ENCODE peak calls at places on chromosome 19, in five cellular contexts. A is PC-9, Z is A673, T is neural progenitor cell, P is fibroblast of lung. J is an unnamed sample.
A peak's percentile ranks its signal among the peaks of the same experiment; 100 is the strongest.

GRCh38 chr19:27891411-27891810 is 1321.5 kb downstream of the UQCRFS1 start:
- DNase-seq in A (no peak), Z (no peak), T (no peak), P (no peak), J (no peak)

GRCh38 chr19:56837892-56838679 is 2.4 kb downstream of the PEG3 start:
- DNase-seq in A (no peak), Z (peak; percentile 79), T (no peak), P (no peak), J (peak; percentile 2)

GRCh38 chr19:18469245-18470107 is 31.5 kb upstream of the ISYNA1 start:
- DNase-seq in A (no peak), Z (peak; percentile 77), T (peak; percentile 82), P (peak; percentile 54), J (no peak)

GRCh38 chr19:42443944-42444398 is 1.2 kb upstream of the CXCL17 start:
- DNase-seq in A (no peak), Z (no peak), T (no peak), P (no peak), J (no peak)

GRCh38 chr19:9936151-9937000 is at the start of gene OLFM2:
- DNase-seq in A (no peak), Z (peak; percentile 80), T (peak; percentile 90), P (no peak), J (no peak)

GRCh38 chr19:9808855-9809646 is 9.8 kb downstream of the FBXL12 start:
- DNase-seq in A (no peak), Z (no peak), T (no peak), P (no peak), J (no peak)

GRCh38 chr19:20278342-20278741 is 111.3 kb downstream of the ZNF486 start:
- DNase-seq in A (peak; percentile 25), Z (no peak), T (peak; percentile 60), P (peak; percentile 23), J (no peak)

GRCh38 chr19:6765738-6766356 is 1.4 kb downstream of the SH2D3A start:
- DNase-seq in A (peak; percentile 95), Z (no peak), T (no peak), P (no peak), J (peak; percentile 97)

GRCh38 chr19:2461751-2462634 is 5.2 kb upstream of the LMNB2 start:
- DNase-seq in A (peak; percentile 60), Z (peak; percentile 94), T (peak; percentile 78), P (peak; percentile 66), J (peak; percentile 59)

GRCh38 chr19:37537391-37537947 is 30.7 kb downstream of the ZNF793 start:
- DNase-seq in A (no peak), Z (no peak), T (no peak), P (peak; percentile 36), J (peak; percentile 3)

GRCh38 chr19:24101459-24102122 is 14.6 kb downstream of the ZNF254 start:
- DNase-seq in A (no peak), Z (no peak), T (no peak), P (peak; percentile 33), J (no peak)

GRCh38 chr19:9075064-9075964 is 11.5 kb upstream of the OR1M1 start:
- DNase-seq in A (peak; percentile 97), Z (peak; percentile 98), T (peak; percentile 50), P (peak; percentile 99), J (peak; percentile 98)

GRCh38 chr19:49543032-49543431 is 15.2 kb downstream of the RCN3 start:
- DNase-seq in A (no peak), Z (no peak), T (no peak), P (no peak), J (no peak)

GRCh38 chr19:51959791-51960190 is 26.8 kb downstream of the ZNF350 start:
- DNase-seq in A (no peak), Z (no peak), T (no peak), P (no peak), J (no peak)

GRCh38 chr19:23392706-23393105 is 2.6 kb downstream of the ZNF91 start:
- DNase-seq in A (no peak), Z (no peak), T (peak; percentile 10), P (peak; percentile 35), J (no peak)

GRCh38 chr19:48338253-48338755 is 13.0 kb downstream of the EMP3 start:
- DNase-seq in A (no peak), Z (no peak), T (no peak), P (no peak), J (no peak)

GRCh38 chr19:18596752-18597157 is 8.2 kb downstream of the REX1BD start:
- DNase-seq in A (no peak), Z (no peak), T (peak; percentile 61), P (no peak), J (no peak)

GRCh38 chr19:1469936-1470863 is 8.8 kb downstream of the C19orf25 start:
- DNase-seq in A (peak; percentile 48), Z (peak; percentile 86), T (peak; percentile 92), P (no peak), J (no peak)

GRCh38 chr19:33767898-33768413 is 28.7 kb upstream of the KCTD15 start:
- DNase-seq in A (no peak), Z (peak; percentile 49), T (peak; percentile 92), P (peak; percentile 17), J (no peak)

GRCh38 chr19:5553892-5554291 is 13.9 kb downstream of the TINCR start:
- DNase-seq in A (no peak), Z (peak; percentile 63), T (no peak), P (no peak), J (no peak)

GRCh38 chr19:54162241-54162805 is 2.8 kb upstream of the LENG1 start:
- DNase-seq in A (peak; percentile 84), Z (peak; percentile 85), T (peak; percentile 83), P (peak; percentile 54), J (peak; percentile 42)

GRCh38 chr19:17340302-17340870 is 3.0 kb downstream of the GTPBP3 start:
- DNase-seq in A (no peak), Z (peak; percentile 43), T (peak; percentile 49), P (no peak), J (no peak)

GRCh38 chr19:681029-681626 is 4.9 kb downstream of the FSTL3 start:
- DNase-seq in A (no peak), Z (peak; percentile 92), T (peak; percentile 94), P (no peak), J (no peak)

GRCh38 chr19:34994643-34995471 is 5.3 kb upstream of the GRAMD1A start:
- DNase-seq in A (peak; percentile 54), Z (no peak), T (no peak), P (no peak), J (no peak)

GRCh38 chr19:52410276-52410675 is 12.6 kb downstream of the ZNF528 start:
- DNase-seq in A (no peak), Z (no peak), T (no peak), P (no peak), J (no peak)

GRCh38 chr19:19204181-19204580 is 967 bp upstream of the NR2C2AP start:
- DNase-seq in A (no peak), Z (no peak), T (no peak), P (no peak), J (no peak)

GRCh38 chr19:40641306-40641705 is 40.1 kb downstream of the LTBP4 start:
- DNase-seq in A (no peak), Z (no peak), T (no peak), P (no peak), J (no peak)

GRCh38 chr19:45498411-45499195 is at the start of gene PPM1N:
- DNase-seq in A (no peak), Z (peak; percentile 68), T (peak; percentile 84), P (no peak), J (no peak)
- TF ChIP-seq EZH2 in A (no peak), Z (no peak), T (peak; percentile 83), P (no peak), J (no peak)

GRCh38 chr19:12126707-12127106 is 13.4 kb downstream of the ZNF20 start:
- DNase-seq in A (no peak), Z (peak; percentile 17), T (peak; percentile 5), P (no peak), J (no peak)
- TF ChIP-seq CTCF in A (peak; percentile 73), Z (peak; percentile 51), T (peak; percentile 52), P (peak; percentile 24), J (peak; percentile 27)

GRCh38 chr19:4062576-4063368 is 3.9 kb downstream of the ZBTB7A start:
- DNase-seq in A (no peak), Z (no peak), T (no peak), P (no peak), J (no peak)
- H3K4me3 ChIP-seq in A (peak overlapping the region; percentile 74), Z (no peak overlapping the region), T (no peak overlapping the region), P (peak overlapping the region; percentile 72), J (peak overlapping the region; percentile 92)

GRCh38 chr19:11421607-11422098 is 2.5 kb upstream of the RGL3 start:
- DNase-seq in A (peak; percentile 72), Z (no peak), T (peak; percentile 61), P (no peak), J (no peak)
- TF ChIP-seq EZH2 in A (no peak), Z (no peak), T (peak; percentile 12), P (no peak), J (no peak)

DNA sequence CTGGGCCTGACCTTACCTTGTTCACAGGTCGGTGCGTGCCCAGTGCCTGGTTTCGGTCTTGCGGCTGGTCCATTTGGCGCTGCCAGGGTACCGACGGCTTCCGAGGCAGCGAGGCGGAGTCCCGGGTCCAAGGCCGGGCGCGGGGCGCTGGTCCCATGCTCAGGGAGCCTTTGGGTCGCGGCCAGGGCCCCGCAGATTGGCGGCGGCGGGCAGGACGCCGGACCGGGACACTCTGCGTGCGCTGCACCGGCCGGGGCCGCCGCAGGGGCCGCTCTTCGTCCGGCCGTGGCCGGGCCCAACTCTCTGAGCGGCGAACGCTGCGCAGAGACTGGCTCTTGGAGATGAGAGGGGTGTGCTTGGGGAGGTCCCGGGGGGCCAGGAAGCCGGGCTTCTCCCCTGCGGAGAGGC is 3.3 kb upstream of the WIZ start:
- DNase-seq in A (no peak), Z (no peak), T (peak; percentile 64), P (no peak), J (no peak)
- TF ChIP-seq CTCF in A (no peak), Z (no peak), T (peak; percentile 37), P (peak; percentile 28), J (no peak)

GRCh38 chr19:47013041-47013517 is 6.6 kb upstream of the NPAS1 start:
- DNase-seq in A (peak; percentile 88), Z (peak; percentile 86), T (peak; percentile 86), P (peak; percentile 45), J (peak; percentile 78)
- H3K4me3 ChIP-seq in A (peak overlapping the region; percentile 7), Z (no peak overlapping the region), T (no peak overlapping the region), P (no peak overlapping the region), J (no peak overlapping the region)

DNA sequence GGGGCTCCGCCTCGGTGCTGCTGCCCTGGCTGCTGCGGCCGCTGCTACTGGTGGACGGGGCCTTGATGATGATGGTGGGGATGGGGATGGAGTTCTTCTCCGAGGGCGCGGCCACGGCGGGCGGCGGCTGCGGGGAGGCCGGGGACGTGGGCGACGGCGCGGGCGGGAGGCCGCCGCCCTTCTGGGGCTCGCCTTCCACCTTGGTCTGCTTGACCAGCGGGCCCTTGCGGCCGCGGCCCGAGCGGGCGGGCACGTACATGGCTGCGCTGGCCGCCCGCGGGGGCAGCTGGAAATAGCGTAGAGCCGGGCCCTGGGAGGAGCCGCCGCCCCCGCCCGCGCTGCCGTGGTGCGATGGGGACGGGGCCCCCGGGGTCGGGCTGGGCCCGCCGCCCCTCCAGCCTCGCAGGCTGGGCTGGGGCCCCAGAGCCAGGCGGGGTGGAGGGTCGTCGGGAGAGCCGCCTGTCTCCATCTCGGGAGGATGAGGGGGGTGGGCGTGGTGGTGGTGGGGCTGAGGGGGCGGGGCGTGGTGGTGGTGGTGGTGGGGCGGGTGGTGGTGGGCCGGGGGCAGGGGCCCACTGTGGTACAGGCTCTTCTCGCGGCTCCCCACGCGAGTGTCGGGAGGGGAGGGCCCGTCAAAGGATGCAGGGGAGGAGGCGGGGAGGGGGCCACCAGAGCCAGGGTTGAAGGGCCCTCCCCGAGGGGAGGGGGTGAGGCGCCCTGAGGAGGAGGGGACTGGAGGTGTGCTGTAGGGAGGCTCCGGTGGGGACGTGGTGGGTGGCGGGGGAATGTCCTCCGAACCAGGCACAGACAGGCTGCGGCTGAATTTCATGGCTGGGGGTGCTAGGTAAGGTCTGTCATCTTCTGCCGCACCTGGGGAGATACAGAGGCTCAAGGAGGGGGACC is 19.4 kb downstream of the C19orf81 start:
- DNase-seq in A (no peak), Z (no peak), T (peak; percentile 39), P (no peak), J (no peak)
- TF ChIP-seq EZH2 in A (no peak), Z (no peak), T (no peak), P (no peak), J (no peak)